ENCODE peak calls at places on chromosomes 5 and 9, in seven cellular contexts. I is transverse colon, D is stomach, Y is astrocyte of the spinal cord, F is adrenal gland, R is heart left ventricle, L is coronary artery. P is an unnamed sample.

GRCh38 chr9:127739614-127740322 is 4.7 kb upstream of the TOR2A start:
- DNase-seq in Y (no peak), F (no peak), L (no peak), R (no peak), I (no peak), D (no peak), P (no peak)

GRCh38 chr9:128470560-128470959 is 14.8 kb downstream of the ODF2 start:
- DNase-seq in D (no peak), Y (peak; percentile 54), R (no peak), F (no peak), L (no peak), I (no peak), P (no peak)

GRCh38 chr9:95857122-95857521 is 18.4 kb upstream of the ERCC6L2 start:
- DNase-seq in D (no peak), L (no peak), R (no peak), Y (peak; percentile 72), F (no peak), I (no peak), P (no peak)

GRCh38 chr5:90055831-90056328 is 353.7 kb downstream of the CETN3 start:
- DNase-seq in Y (peak; percentile 90), I (no peak), F (no peak), R (no peak), D (no peak), L (no peak), P (no peak)

GRCh38 chr5:103428411-103428871 is 134.1 kb downstream of the NUDT12 start:
- DNase-seq in F (no peak), D (peak; percentile 40), I (no peak), L (no peak), R (peak; percentile 16), Y (peak; percentile 94), P (peak; percentile 56)

GRCh38 chr9:16026886-16027285 is 474.0 kb downstream of the CCDC171 start:
- DNase-seq in I (no peak), F (no peak), L (no peak), D (no peak), R (no peak), Y (no peak), P (no peak)

GRCh38 chr5:13976867-13977479 is 32.5 kb upstream of the DNAH5 start:
- DNase-seq in I (no peak), L (no peak), R (no peak), Y (peak; percentile 53), F (no peak), D (no peak), P (no peak)

GRCh38 chr5:83524991-83525390 is 53.4 kb downstream of the VCAN start:
- DNase-seq in Y (no peak), R (no peak), I (no peak), D (no peak), F (no peak), L (no peak), P (no peak)

GRCh38 chr5:1409386-1410110 is 35.7 kb downstream of the SLC6A3 start:
- DNase-seq in L (no peak), F (no peak), Y (peak; percentile 2), I (no peak), R (no peak), D (no peak), P (no peak)

GRCh38 chr9:4590430-4591122 is 71.5 kb upstream of the PLPP6 start:
- DNase-seq in D (no peak), L (no peak), Y (no peak), F (no peak), R (no peak), I (no peak), P (no peak)

GRCh38 chr5:1312206-1312605 is 17.3 kb upstream of the TERT start:
- DNase-seq in Y (no peak), I (no peak), L (peak; percentile 52), R (no peak), F (no peak), D (no peak), P (no peak)

GRCh38 chr5:36145311-36145710 is 6.4 kb downstream of the LMBRD2 start:
- DNase-seq in D (no peak), F (no peak), I (no peak), Y (no peak), L (no peak), R (no peak), P (no peak)

GRCh38 chr9:278651-279050 is 64.0 kb downstream of the DOCK8 start:
- DNase-seq in L (no peak), F (no peak), I (peak; percentile 35), Y (no peak), D (peak; percentile 27), R (no peak), P (no peak)

DNA sequence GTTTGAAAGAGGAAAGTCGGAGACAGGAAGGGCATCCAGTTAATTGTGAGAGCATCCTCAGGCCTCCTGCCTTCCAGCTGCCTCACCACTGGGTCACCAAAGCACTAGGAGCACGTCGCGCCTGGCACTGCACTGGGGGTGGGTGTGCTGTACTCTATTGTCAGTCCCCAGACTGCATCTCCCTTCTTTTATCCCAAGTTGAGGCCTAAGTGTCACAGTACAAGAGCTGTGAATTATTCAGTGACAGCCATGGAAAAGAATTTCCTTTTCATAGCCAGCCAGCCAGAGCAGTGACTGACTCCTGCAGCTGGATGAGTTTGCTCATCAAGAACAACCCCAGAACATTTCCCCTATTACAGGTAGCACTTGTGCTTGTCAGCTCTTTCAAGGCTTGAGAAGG is 16.3 kb downstream of the CLTA start:
- DNase-seq in R (no peak), Y (peak; percentile 43), D (no peak), F (no peak), L (no peak), I (no peak), P (peak; percentile 78)
- H3K4me3 ChIP-seq in R (no peak overlapping the region), Y (no peak overlapping the region), D (no peak overlapping the region), F (no peak overlapping the region), L (no peak overlapping the region), I (no peak overlapping the region), P (no peak overlapping the region)

DNA sequence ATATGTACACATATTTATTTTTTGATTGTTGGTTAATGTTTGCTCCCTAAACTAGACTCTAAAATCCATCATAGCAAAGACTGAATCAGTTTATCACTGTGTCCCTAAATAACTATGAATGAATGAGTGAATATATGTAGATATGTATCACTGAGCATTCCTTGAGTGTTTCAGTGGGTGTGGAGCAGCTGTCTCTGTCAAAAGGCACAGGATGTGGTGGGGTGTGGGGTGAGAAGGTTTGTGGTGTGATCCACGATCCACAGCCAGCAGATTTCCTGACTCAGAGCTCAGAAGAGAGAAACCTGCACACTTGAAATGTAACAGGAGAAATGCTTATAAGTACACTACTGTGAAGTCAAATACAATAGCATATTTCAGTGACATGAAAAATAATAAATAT is 287.2 kb downstream of the GAS1 start:
- DNase-seq in F (no peak), D (no peak), L (no peak), Y (peak; percentile 77), I (no peak), R (no peak), P (no peak)
- H3K4me3 ChIP-seq in F (no peak overlapping the region), D (no peak overlapping the region), L (no peak overlapping the region), Y (no peak overlapping the region), I (no peak overlapping the region), R (no peak overlapping the region), P (no peak overlapping the region)

GRCh38 chr5:141493500-141494422 is 4.9 kb downstream of the PCDHGC5 start:
- DNase-seq in F (no peak), D (no peak), L (peak; percentile 73), R (no peak), I (no peak), Y (peak; percentile 72), P (no peak)
- H3K4me3 ChIP-seq in F (no peak overlapping the region), D (no peak overlapping the region), L (peak overlapping the region; percentile 19), R (no peak overlapping the region), I (no peak overlapping the region), Y (no peak overlapping the region), P (peak overlapping the region; percentile 34)

GRCh38 chr5:129096382-129096991 is 1.9 kb downstream of the ISOC1 start:
- DNase-seq in R (no peak), Y (no peak), I (no peak), F (no peak), L (no peak), D (no peak), P (no peak)
- H3K4me3 ChIP-seq in R (peak overlapping the region; percentile 78), Y (no peak overlapping the region), I (no peak overlapping the region), F (no peak overlapping the region), L (no peak overlapping the region), D (no peak overlapping the region), P (peak overlapping the region; percentile 69)

GRCh38 chr5:17272111-17272510 is 54.7 kb downstream of the BASP1 start:
- DNase-seq in I (no peak), R (no peak), D (no peak), Y (no peak), F (no peak), L (no peak), P (no peak)

GRCh38 chr5:17265041-17265440 is 47.6 kb downstream of the BASP1 start:
- DNase-seq in R (no peak), F (no peak), Y (no peak), L (no peak), I (no peak), D (no peak), P (no peak)

GRCh38 chr5:17267099-17267498 is 49.7 kb downstream of the BASP1 start:
- DNase-seq in L (no peak), I (no peak), R (no peak), D (no peak), F (no peak), Y (no peak), P (no peak)

DNA sequence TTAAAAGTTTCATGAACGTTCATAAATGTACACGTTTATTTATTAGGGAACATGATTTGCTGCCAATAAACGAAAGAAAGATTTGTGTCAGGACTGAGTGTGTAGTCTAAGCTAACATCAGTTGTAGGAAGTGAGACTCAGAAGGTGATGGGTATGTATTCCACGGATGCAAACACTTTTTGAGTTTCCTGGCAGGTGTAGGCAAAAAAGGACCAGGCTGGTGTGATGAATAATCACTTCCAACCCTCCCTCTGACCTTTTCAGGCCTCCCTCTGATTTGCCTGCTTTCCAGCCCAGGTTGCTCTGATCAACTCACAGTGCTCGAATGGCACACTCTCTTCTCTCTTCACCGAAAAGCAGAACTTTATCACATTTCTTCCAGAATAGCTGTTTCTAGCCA is 51.8 kb downstream of the BASP1 start:
- DNase-seq in L (no peak), I (no peak), D (no peak), Y (no peak), F (no peak), R (no peak), P (no peak)
- H3K4me3 ChIP-seq in L (no peak overlapping the region), I (no peak overlapping the region), D (no peak overlapping the region), Y (no peak overlapping the region), F (no peak overlapping the region), R (no peak overlapping the region), P (no peak overlapping the region)

GRCh38 chr5:79136618-79137017 is 25.0 kb downstream of the BHMT start:
- DNase-seq in L (no peak), Y (no peak), R (no peak), D (no peak), I (no peak), F (no peak), P (no peak)

GRCh38 chr5:79135790-79136553 is 24.4 kb downstream of the BHMT start:
- DNase-seq in R (no peak), I (no peak), D (no peak), L (no peak), F (no peak), Y (no peak), P (no peak)

GRCh38 chr5:79133121-79133656 is 21.6 kb downstream of the BHMT start:
- DNase-seq in Y (peak; percentile 73), F (no peak), I (no peak), L (no peak), D (no peak), R (no peak), P (no peak)

GRCh38 chr5:79130781-79131180 is 19.2 kb downstream of the BHMT start:
- DNase-seq in I (no peak), L (no peak), D (no peak), R (no peak), Y (no peak), F (no peak), P (no peak)

GRCh38 chr5:79133657-79134451 is 22.2 kb downstream of the BHMT start:
- DNase-seq in I (peak; percentile 69), L (no peak), R (peak; percentile 48), D (peak; percentile 72), Y (peak; percentile 91), F (peak; percentile 77), P (peak; percentile 76)
- H3K4me3 ChIP-seq in I (peak overlapping the region; percentile 7), L (peak overlapping the region; percentile 58), R (no peak overlapping the region), D (peak overlapping the region; percentile 32), Y (peak overlapping the region; percentile 30), F (no peak overlapping the region), P (peak overlapping the region; percentile 44)

P was measured in dorsolateral prefrontal cortex.